ENCODE peak calls at places on chromosome 5, in eight cellular contexts. S, U, M, C, E, P, X and W are unnamed samples.
A peak's percentile ranks its signal among the peaks of the same experiment; 100 is the strongest.

GRCh38 chr5:65927497-65928340 is 1.3 kb downstream of the ERBIN start:
- DNase-seq in S (peak; percentile 60), U (peak; percentile 54), M (peak; percentile 50), C (no peak), E (no peak), P (no peak), X (peak; percentile 84), W (peak; percentile 68)

GRCh38 chr5:541148-541887 is 17.1 kb upstream of the SLC9A3 start:
- DNase-seq in S (no peak), U (no peak), M (no peak), C (no peak), E (no peak), P (no peak), X (no peak), W (peak; percentile 15)

GRCh38 chr5:132243366-132243977 is 14.0 kb upstream of the PDLIM4 start:
- DNase-seq in S (no peak), U (no peak), M (no peak), C (no peak), E (no peak), P (no peak), X (no peak), W (peak; percentile 68)

GRCh38 chr5:85388752-85389151 is 1004.1 kb upstream of the EDIL3 start:
- DNase-seq in S (no peak), U (no peak), M (no peak), C (no peak), E (no peak), P (no peak), X (peak; percentile 0), W (no peak)

GRCh38 chr5:104764197-104764596 is 1201.6 kb upstream of the NUDT12 start:
- DNase-seq in S (no peak), U (no peak), M (no peak), C (no peak), E (no peak), P (no peak), X (no peak), W (no peak)

GRCh38 chr5:128673970-128674369 is 135.9 kb upstream of the FBN2 start:
- DNase-seq in S (no peak), U (no peak), M (no peak), C (no peak), E (no peak), P (no peak), X (no peak), W (no peak)

GRCh38 chr5:9582406-9582805 is 36.5 kb upstream of the SEMA5A start:
- DNase-seq in S (no peak), U (peak; percentile 27), M (no peak), C (no peak), E (no peak), P (no peak), X (no peak), W (no peak)

GRCh38 chr5:74251106-74252032 is 389.2 kb downstream of the ENC1 start:
- DNase-seq in S (peak; percentile 96), U (peak; percentile 84), M (peak; percentile 94), C (no peak), E (peak; percentile 41), P (no peak), X (peak; percentile 84), W (peak; percentile 3)

GRCh38 chr5:109656829-109657228 is 32.9 kb upstream of the MAN2A1 start:
- DNase-seq in S (peak; percentile 93), U (peak; percentile 83), M (peak; percentile 69), C (peak; percentile 17), E (no peak), P (no peak), X (peak; percentile 83), W (no peak)